ENCODE peak calls at places on chromosome X, in ten cellular contexts. Y is OCI-LY7; X is foreskin fibroblast; A is AG09319; O is putamen; T is stimulated activated CD8-positive, alpha-beta memory T cell treated with anti-CD3 and anti-CD28 coated beads, Interleukin-7, amount 100 ng/mL, for 1 hour; B is RPMI7951; N is progenitor cell of endocrine pancreas; H is mesenchymal stem cell; Z is activated T-cell treated with anti-CD3 and anti-CD28 coated beads, Interleukin-2, amount 50 U/mL, for 72 hours. R is an unnamed sample.

GRCh38 chrX:147900349-147900748 is 11.4 kb upstream of the FMR1 start:
- DNase-seq in T (no peak), Y (no peak), Z (no peak), A (no peak), O (no peak), X (no peak), H (no peak), B (peak), N (no peak), R (no peak)

GRCh38 chrX:136028383-136028984 is 43.2 kb downstream of the SLC9A6 start:
- DNase-seq in T (no peak), X (peak), N (no peak), B (peak), Z (no peak), A (peak), H (peak), Y (peak), O (peak), R (no peak)

GRCh38 chrX:40189018-40189417 is 91.3 kb upstream of the BCOR start:
- DNase-seq in Y (no peak), A (no peak), O (no peak), T (no peak), X (peak), N (no peak), Z (no peak), B (peak), H (peak), R (no peak)

GRCh38 chrX:3576886-3577516 is 136.4 kb downstream of the PRKX start:
- DNase-seq in B (peak), T (no peak), Y (no peak), Z (no peak), A (peak), N (no peak), O (no peak), X (peak), H (peak), R (no peak)

GRCh38 chrX:45775462-45775861 is 574.8 kb upstream of the DIPK2B start:
- DNase-seq in B (peak), H (peak), O (no peak), Z (no peak), A (no peak), X (peak), T (no peak), N (no peak), Y (no peak), R (no peak)

GRCh38 chrX:21740329-21741274 is 17.3 kb downstream of the SMPX start:
- DNase-seq in H (no peak), O (no peak), B (no peak), N (no peak), Y (no peak), A (no peak), Z (no peak), X (no peak), T (no peak), R (peak)

GRCh38 chrX:132463411-132463810 is 25.4 kb downstream of the MBNL3 start:
- DNase-seq in X (no peak), T (no peak), Z (peak), O (no peak), N (no peak), A (no peak), H (no peak), Y (no peak), B (peak), R (no peak)

GRCh38 chrX:108225456-108225730 is 133.8 kb downstream of the ATG4A start:
- DNase-seq in B (no peak), O (no peak), H (no peak), A (no peak), T (no peak), N (no peak), Z (no peak), Y (no peak), X (peak), R (no peak)

GRCh38 chrX:14630724-14631123 is 101.4 kb downstream of the GLRA2 start:
- DNase-seq in H (no peak), X (peak), T (no peak), Y (no peak), Z (no peak), N (no peak), B (no peak), O (no peak), A (no peak), R (no peak)

GRCh38 chrX:41599507-41599906 is 89.3 kb upstream of the GPR34 start:
- DNase-seq in H (no peak), N (no peak), X (no peak), B (no peak), Z (no peak), A (no peak), O (peak), Y (no peak), T (no peak), R (no peak)

GRCh38 chrX:32267796-32268195 is 943.6 kb downstream of the DMD start:
- DNase-seq in O (no peak), A (no peak), Z (no peak), N (no peak), T (no peak), H (no peak), Y (no peak), B (no peak), X (no peak), R (no peak)

GRCh38 chrX:139882299-139882698 is 50.6 kb downstream of the ATP11C start:
- DNase-seq in A (no peak), T (no peak), N (no peak), O (no peak), Z (no peak), Y (no peak), H (peak), X (peak), B (no peak), R (no peak)

GRCh38 chrX:150258463-150259430 is 104.4 kb upstream of the MAMLD1 start:
- DNase-seq in B (peak), X (peak), O (no peak), Y (no peak), Z (no peak), N (no peak), A (no peak), H (no peak), T (no peak), R (no peak)

GRCh38 chrX:153639177-153640044 is 7.6 kb upstream of the DUSP9 start:
- DNase-seq in A (no peak), Y (no peak), Z (no peak), O (no peak), H (no peak), T (no peak), N (no peak), B (no peak), X (no peak), R (no peak)

R was measured in gastrocnemius medialis.